ENCODE peak calls at places on chromosomes 12 and 14, in four cellular contexts. B is PC-3; L is lower leg skin; R is CD8-positive, alpha-beta memory T cell. F is an unnamed sample.

GRCh38 chr12:117228239-117228638 is 38.0 kb upstream of the FBXO21 start:
- DNase-seq in B (peak; percentile 60), L (no peak), R (no peak), F (peak; percentile 29)

GRCh38 chr12:104536841-104537240 is 80.1 kb downstream of the CHST11 start:
- DNase-seq in B (no peak), L (no peak), R (no peak), F (peak; percentile 79)

GRCh38 chr12:95259368-95259767 is 41.8 kb downstream of the VEZT start:
- DNase-seq in B (peak; percentile 33), L (no peak), R (no peak), F (no peak)

GRCh38 chr12:96571101-96571862 is 81.9 kb downstream of the CFAP54 start:
- DNase-seq in B (peak; percentile 8), L (no peak), R (no peak), F (no peak)

GRCh38 chr12:117038023-117038680 is 61.1 kb downstream of the TESC start:
- DNase-seq in B (no peak), L (no peak), R (no peak), F (no peak)

GRCh38 chr12:96850676-96851075 is 56.4 kb upstream of the NEDD1 start:
- DNase-seq in B (no peak), L (no peak), R (no peak), F (no peak)

GRCh38 chr14:71890541-71890940 is 41.7 kb upstream of the RGS6 start:
- DNase-seq in B (no peak), L (no peak), R (no peak), F (no peak)

GRCh38 chr14:28299227-28299626 is 467.4 kb upstream of the FOXG1 start:
- DNase-seq in B (no peak), L (peak; percentile 54), R (no peak), F (no peak)

GRCh38 chr14:91252901-91253794 is 8.6 kb upstream of the GPR68 start:
- DNase-seq in B (peak; percentile 33), L (no peak), R (peak; percentile 29), F (no peak)

GRCh38 chr14:84131924-84132323 is 1398.0 kb upstream of the FLRT2 start:
- DNase-seq in B (no peak), L (no peak), R (no peak), F (no peak)

GRCh38 chr14:61630399-61630798 is 64.9 kb upstream of the HIF1A start:
- DNase-seq in B (peak; percentile 20), L (no peak), R (no peak), F (no peak)

GRCh38 chr12:50344775-50345174 is 51.6 kb downstream of the FAM186A start:
- DNase-seq in B (no peak), L (no peak), R (no peak), F (no peak)

GRCh38 chr12:66453111-66453510 is 150.8 kb downstream of the HELB start:
- DNase-seq in B (no peak), L (no peak), R (no peak), F (no peak)

GRCh38 chr12:17971850-17972249 is 118.1 kb downstream of the RERGL start:
- DNase-seq in B (peak; percentile 55), L (no peak), R (no peak), F (peak; percentile 4)

GRCh38 chr12:64729909-64730584 is 29.2 kb downstream of the GNS start:
- DNase-seq in B (no peak), L (no peak), R (no peak), F (no peak)

GRCh38 chr12:114835031-114835430 is 151.1 kb upstream of the TBX3 start:
- DNase-seq in B (peak; percentile 38), L (no peak), R (no peak), F (no peak)

GRCh38 chr14:88426271-88426670 is 40.8 kb downstream of the SPATA7 start:
- DNase-seq in B (no peak), L (no peak), R (no peak), F (no peak)

GRCh38 chr12:49868449-49868848 is 25.5 kb upstream of the BCDIN3D start:
- DNase-seq in B (no peak), L (peak; percentile 83), R (no peak), F (no peak)

GRCh38 chr14:53955671-53956426 is 776 bp downstream of the BMP4 start:
- DNase-seq in B (no peak), L (peak; percentile 96), R (no peak), F (peak; percentile 27)

GRCh38 chr12:131436922-131437705 is 273.8 kb upstream of the SFSWAP start:
- DNase-seq in B (no peak), L (peak; percentile 50), R (no peak), F (no peak)

GRCh38 chr14:68969278-68969677 is 9.8 kb downstream of the ACTN1 start:
- DNase-seq in B (no peak), L (no peak), R (no peak), F (no peak)

DNA sequence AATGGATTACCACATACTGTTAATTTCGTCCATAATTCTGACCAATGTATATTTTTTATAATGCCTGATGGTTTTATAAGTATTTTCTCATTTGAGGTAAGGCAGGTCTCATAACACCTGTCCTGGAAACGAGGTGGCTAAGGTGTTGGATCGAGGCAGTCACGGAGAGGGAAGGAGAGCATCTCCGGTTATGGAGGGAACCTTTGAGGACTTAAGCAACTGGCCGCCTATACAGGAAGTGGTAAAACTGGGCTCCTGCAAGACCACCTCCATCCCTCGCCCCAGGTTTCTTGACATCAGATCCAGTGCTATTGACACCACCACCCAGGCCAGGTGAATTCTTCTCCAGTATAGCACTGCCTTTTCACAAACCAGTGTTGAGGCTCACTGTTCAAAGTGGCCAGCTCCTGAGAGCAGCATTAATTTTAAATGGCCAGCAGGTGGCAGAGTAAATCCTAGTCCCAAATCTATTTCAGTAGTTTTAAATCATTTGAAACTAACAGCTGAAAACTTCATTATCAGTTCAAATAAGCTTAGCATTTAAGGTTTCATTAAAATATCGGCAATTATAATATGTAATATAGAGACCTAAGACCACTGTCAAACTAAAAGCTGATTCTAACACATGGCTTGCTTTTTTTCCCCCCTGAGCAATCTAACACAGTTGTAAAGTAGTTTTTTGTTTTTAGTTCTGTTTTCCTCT is 100.8 kb downstream of the PPM1A start:
- DNase-seq in B (peak; percentile 90), L (no peak), R (peak; percentile 18), F (peak; percentile 61)
- H3K4me3 ChIP-seq in B (no peak overlapping the region), L (no peak overlapping the region), R (no peak overlapping the region), F (no peak overlapping the region)

DNA sequence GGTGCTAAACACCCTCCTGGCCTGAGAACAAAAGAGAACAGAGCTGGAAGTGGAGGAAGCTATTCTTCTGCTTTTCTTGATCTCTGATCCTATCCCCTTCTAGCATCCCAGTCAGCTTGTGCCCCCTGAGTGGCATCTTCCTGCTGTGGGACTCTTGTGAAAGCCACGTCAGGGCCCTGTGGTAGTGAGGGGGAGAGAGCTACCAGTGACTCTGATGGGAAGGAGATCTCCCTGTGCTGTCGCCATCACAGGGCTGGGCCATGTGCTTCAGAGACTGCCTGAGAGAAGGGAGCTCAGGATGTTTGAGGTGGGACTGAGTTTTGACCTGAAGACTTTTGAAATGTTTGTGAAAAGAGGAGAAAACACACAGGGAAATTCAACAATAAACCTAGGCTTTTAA is 107.6 kb upstream of the FUT8 start:
- DNase-seq in B (no peak), L (no peak), R (no peak), F (no peak)
- H3K4me3 ChIP-seq in B (no peak overlapping the region), L (no peak overlapping the region), R (no peak overlapping the region), F (no peak overlapping the region)

DNA sequence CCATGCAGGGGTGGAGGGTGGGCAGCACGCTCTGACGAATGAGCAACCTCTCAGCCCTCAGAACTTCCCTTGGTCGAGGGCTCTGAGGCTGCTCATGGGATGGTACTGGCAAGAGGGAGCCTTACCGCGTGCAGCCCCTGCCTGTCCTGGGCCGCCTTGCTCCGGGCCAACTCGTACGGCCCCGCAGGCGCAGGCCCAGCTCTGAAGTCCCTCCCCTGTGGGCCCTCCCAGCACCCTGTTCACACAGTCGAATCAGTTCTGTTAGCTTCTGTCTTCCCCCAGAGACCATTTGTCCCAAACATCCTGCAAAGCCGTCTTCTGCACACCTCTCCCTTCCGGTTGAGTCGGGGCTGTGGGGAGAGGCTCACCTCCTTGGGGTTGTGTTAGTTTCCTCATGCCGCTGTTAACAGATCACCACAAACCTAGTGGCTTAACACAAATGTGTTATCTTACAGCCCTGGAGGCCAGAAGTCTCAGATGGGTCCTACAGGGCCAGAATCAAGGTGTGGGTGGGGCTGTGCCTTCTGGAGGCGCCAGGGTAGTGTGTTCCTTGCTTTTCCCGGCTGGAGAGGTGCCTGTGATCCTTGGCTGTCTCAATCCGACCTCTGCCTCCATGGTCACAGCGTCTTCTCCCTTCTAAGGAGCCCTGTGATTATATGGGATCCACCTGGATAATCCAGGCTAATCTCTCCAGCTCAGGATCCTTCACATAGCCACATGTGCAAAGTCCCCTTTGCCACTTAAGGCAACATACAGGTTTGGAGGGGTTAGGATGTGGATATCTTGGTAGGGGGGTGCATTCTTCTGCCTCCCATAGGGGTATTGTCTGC is 901 bp upstream of the HVCN1 start:
- DNase-seq in B (no peak), L (no peak), R (peak; percentile 45), F (peak; percentile 32)
- H3K4me3 ChIP-seq in B (no peak overlapping the region), L (peak overlapping the region; percentile 3), R (peak overlapping the region; percentile 66), F (peak overlapping the region; percentile 30)

GRCh38 chr12:124938606-124939427 is 24.4 kb upstream of the UBC start:
- DNase-seq in B (peak; percentile 68), L (peak; percentile 93), R (no peak), F (peak; percentile 94)
- H3K4me3 ChIP-seq in B (peak overlapping the region; percentile 71), L (no peak overlapping the region), R (peak overlapping the region; percentile 72), F (peak overlapping the region; percentile 49)

GRCh38 chr14:101228949-101229541 is 325.5 kb upstream of the RTL1 start:
- DNase-seq in B (no peak), L (peak; percentile 70), R (no peak), F (no peak)
- H3K4me3 ChIP-seq in B (no peak overlapping the region), L (no peak overlapping the region), R (no peak overlapping the region), F (no peak overlapping the region)

GRCh38 chr14:39289523-39289922 is 55.8 kb downstream of the MIA2 start:
- DNase-seq in B (no peak), L (no peak), R (no peak), F (no peak)

GRCh38 chr14:39293629-39294028 is 59.9 kb downstream of the MIA2 start:
- DNase-seq in B (no peak), L (no peak), R (no peak), F (no peak)

DNA sequence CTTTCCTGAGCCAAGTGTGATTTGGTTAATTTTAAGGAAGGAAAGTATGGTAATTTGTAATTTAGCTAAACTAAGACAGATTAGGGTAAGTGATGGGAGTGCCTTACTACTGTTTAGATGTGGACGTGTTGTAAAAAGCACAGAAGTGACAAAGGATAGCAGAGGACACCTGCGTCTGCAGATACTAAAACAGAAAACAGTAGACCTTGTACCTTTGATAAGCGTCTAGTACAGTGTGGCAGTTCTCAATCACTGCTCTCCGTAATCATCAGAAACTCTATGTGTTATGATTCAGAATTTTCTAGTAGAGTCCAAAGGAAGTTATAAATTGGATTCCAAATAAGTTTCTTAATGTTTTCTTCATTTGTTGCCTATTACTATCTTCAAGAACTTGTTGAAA is 58.0 kb downstream of the MIA2 start:
- DNase-seq in B (no peak), L (no peak), R (no peak), F (no peak)
- H3K4me3 ChIP-seq in B (no peak overlapping the region), L (no peak overlapping the region), R (no peak overlapping the region), F (no peak overlapping the region)